ENCODE peak calls at places on chromosomes 12 and 14, in eight cellular contexts. One of them, this sample, is unnamed.
A peak's percentile ranks its signal among the peaks of the same experiment; 100 is the strongest.

GRCh38 chr12:76548222-76548837 is 11.2 kb downstream of the OSBPL8 start:
- DNase-seq in GM12878: no peak
- DNase-seq in chondrocyte: no peak
- DNase-seq in AG09309: no peak
- DNase-seq in A549: peak; percentile 24
- DNase-seq in A673: no peak
- DNase-seq in lower leg skin: no peak
- DNase-seq in endothelial cell: no peak
- DNase-seq in this sample: no peak

GRCh38 chr14:77543240-77543551 is 44.6 kb upstream of the ISM2 start:
- DNase-seq in A549: no peak
- DNase-seq in lower leg skin: no peak
- DNase-seq in A673: no peak
- DNase-seq in GM12878: no peak
- DNase-seq in endothelial cell: no peak
- DNase-seq in AG09309: no peak
- DNase-seq in chondrocyte: no peak
- DNase-seq in this sample: no peak

GRCh38 chr12:772056-772697 is 19.8 kb downstream of the WNK1 start:
- DNase-seq in A673: no peak
- DNase-seq in GM12878: no peak
- DNase-seq in AG09309: no peak
- DNase-seq in lower leg skin: no peak
- DNase-seq in chondrocyte: no peak
- DNase-seq in A549: no peak
- DNase-seq in endothelial cell: no peak
- DNase-seq in this sample: no peak

GRCh38 chr14:105019861-105020814 is 745 bp downstream of the CDCA4 start:
- DNase-seq in A673: peak; percentile 39
- DNase-seq in A549: peak; percentile 53
- DNase-seq in GM12878: no peak
- DNase-seq in lower leg skin: no peak
- DNase-seq in AG09309: no peak
- DNase-seq in chondrocyte: no peak
- DNase-seq in endothelial cell: peak; percentile 73
- DNase-seq in this sample: peak; percentile 49

GRCh38 chr14:55074662-55075061 is 23.2 kb downstream of the MAPK1IP1L start:
- DNase-seq in A549: no peak
- DNase-seq in endothelial cell: no peak
- DNase-seq in A673: no peak
- DNase-seq in GM12878: peak; percentile 81
- DNase-seq in AG09309: no peak
- DNase-seq in chondrocyte: no peak
- DNase-seq in lower leg skin: no peak
- DNase-seq in this sample: no peak

GRCh38 chr12:47216150-47216677 is 136.5 kb upstream of the AMIGO2 start:
- DNase-seq in chondrocyte: no peak
- DNase-seq in GM12878: peak; percentile 74
- DNase-seq in lower leg skin: peak; percentile 84
- DNase-seq in endothelial cell: no peak
- DNase-seq in AG09309: no peak
- DNase-seq in A549: no peak
- DNase-seq in A673: no peak
- DNase-seq in this sample: no peak

GRCh38 chr12:70196732-70197361 is 46.4 kb upstream of the CNOT2 start:
- DNase-seq in lower leg skin: no peak
- DNase-seq in A549: no peak
- DNase-seq in AG09309: no peak
- DNase-seq in A673: no peak
- DNase-seq in endothelial cell: no peak
- DNase-seq in chondrocyte: no peak
- DNase-seq in GM12878: no peak
- DNase-seq in this sample: no peak

GRCh38 chr12:50842637-50843493 is at the start of gene TMPRSS12:
- DNase-seq in A549: no peak
- DNase-seq in endothelial cell: no peak
- DNase-seq in lower leg skin: no peak
- DNase-seq in A673: no peak
- DNase-seq in chondrocyte: no peak
- DNase-seq in AG09309: no peak
- DNase-seq in GM12878: no peak
- DNase-seq in this sample: peak; percentile 13

GRCh38 chr12:48788522-48788851 is 402 bp downstream of the ADCY6 start:
- DNase-seq in AG09309: no peak
- DNase-seq in GM12878: no peak
- DNase-seq in A549: no peak
- DNase-seq in endothelial cell: no peak
- DNase-seq in lower leg skin: no peak
- DNase-seq in chondrocyte: no peak
- DNase-seq in A673: no peak
- DNase-seq in this sample: no peak

GRCh38 chr12:81170072-81170471 is 92.2 kb downstream of the ACSS3 start:
- DNase-seq in lower leg skin: no peak
- DNase-seq in endothelial cell: no peak
- DNase-seq in A673: no peak
- DNase-seq in AG09309: no peak
- DNase-seq in chondrocyte: no peak
- DNase-seq in GM12878: no peak
- DNase-seq in A549: no peak
- DNase-seq in this sample: no peak

GRCh38 chr12:74689071-74689655 is 151.5 kb downstream of the ATXN7L3B start:
- DNase-seq in endothelial cell: no peak
- DNase-seq in A549: peak; percentile 67
- DNase-seq in A673: peak; percentile 61
- DNase-seq in lower leg skin: no peak
- DNase-seq in chondrocyte: no peak
- DNase-seq in AG09309: peak; percentile 33
- DNase-seq in GM12878: no peak
- DNase-seq in this sample: no peak

GRCh38 chr12:100439797-100440196 is 33.9 kb upstream of the NR1H4 start:
- DNase-seq in chondrocyte: no peak
- DNase-seq in AG09309: no peak
- DNase-seq in endothelial cell: no peak
- DNase-seq in lower leg skin: no peak
- DNase-seq in A549: no peak
- DNase-seq in A673: no peak
- DNase-seq in GM12878: no peak
- DNase-seq in this sample: no peak

GRCh38 chr14:35987731-35988130 is 161.6 kb downstream of the BRMS1L start:
- DNase-seq in lower leg skin: no peak
- DNase-seq in AG09309: no peak
- DNase-seq in A673: no peak
- DNase-seq in GM12878: no peak
- DNase-seq in A549: no peak
- DNase-seq in chondrocyte: no peak
- DNase-seq in endothelial cell: no peak
- DNase-seq in this sample: no peak

GRCh38 chr14:63470877-63471565 is 72.2 kb downstream of the PPP2R5E start:
- DNase-seq in GM12878: peak; percentile 68
- DNase-seq in chondrocyte: no peak
- DNase-seq in A549: peak; percentile 79
- DNase-seq in A673: peak; percentile 84
- DNase-seq in endothelial cell: no peak
- DNase-seq in lower leg skin: no peak
- DNase-seq in AG09309: peak; percentile 38
- DNase-seq in this sample: no peak

GRCh38 chr14:74275265-74275841 is 27.4 kb downstream of the ABCD4 start:
- DNase-seq in endothelial cell: no peak
- DNase-seq in chondrocyte: no peak
- DNase-seq in AG09309: peak; percentile 80
- DNase-seq in A673: peak; percentile 78
- DNase-seq in lower leg skin: no peak
- DNase-seq in A549: peak; percentile 24
- DNase-seq in GM12878: no peak
- DNase-seq in this sample: no peak

GRCh38 chr12:80432061-80432460 is 12.0 kb upstream of the PTPRQ start:
- DNase-seq in chondrocyte: no peak
- DNase-seq in AG09309: no peak
- DNase-seq in A673: no peak
- DNase-seq in GM12878: no peak
- DNase-seq in A549: no peak
- DNase-seq in endothelial cell: no peak
- DNase-seq in lower leg skin: no peak
- DNase-seq in this sample: no peak

GRCh38 chr14:73627033-73627432 is 14.7 kb downstream of the ACOT6 start:
- DNase-seq in endothelial cell: no peak
- DNase-seq in lower leg skin: no peak
- DNase-seq in A549: no peak
- DNase-seq in chondrocyte: no peak
- DNase-seq in GM12878: no peak
- DNase-seq in AG09309: no peak
- DNase-seq in A673: no peak
- DNase-seq in this sample: no peak

GRCh38 chr12:19387182-19387581 is 52.1 kb upstream of the AEBP2 start:
- DNase-seq in chondrocyte: no peak
- DNase-seq in GM12878: no peak
- DNase-seq in lower leg skin: no peak
- DNase-seq in A549: no peak
- DNase-seq in endothelial cell: no peak
- DNase-seq in AG09309: no peak
- DNase-seq in A673: no peak
- DNase-seq in this sample: no peak

GRCh38 chr12:64428956-64429355 is 23.0 kb upstream of the TBK1 start:
- DNase-seq in A549: no peak
- DNase-seq in lower leg skin: no peak
- DNase-seq in GM12878: no peak
- DNase-seq in AG09309: no peak
- DNase-seq in A673: no peak
- DNase-seq in chondrocyte: no peak
- DNase-seq in endothelial cell: no peak
- DNase-seq in this sample: no peak

GRCh38 chr12:113222730-113223531 is 1.7 kb downstream of the TPCN1 start:
- DNase-seq in AG09309: peak; percentile 64
- DNase-seq in A549: peak; percentile 94
- DNase-seq in endothelial cell: no peak
- DNase-seq in GM12878: no peak
- DNase-seq in chondrocyte: no peak
- DNase-seq in lower leg skin: no peak
- DNase-seq in A673: peak; percentile 63
- DNase-seq in this sample: no peak
- TF ChIP-seq CTCF in AG09309: no peak
- TF ChIP-seq CTCF in A549: no peak
- TF ChIP-seq CTCF in endothelial cell: no peak
- TF ChIP-seq CTCF in GM12878: no peak
- TF ChIP-seq CTCF in chondrocyte: peak; percentile 22
- TF ChIP-seq CTCF in lower leg skin: no peak
- TF ChIP-seq CTCF in A673: no peak
- TF ChIP-seq CTCF in this sample: no peak

DNA sequence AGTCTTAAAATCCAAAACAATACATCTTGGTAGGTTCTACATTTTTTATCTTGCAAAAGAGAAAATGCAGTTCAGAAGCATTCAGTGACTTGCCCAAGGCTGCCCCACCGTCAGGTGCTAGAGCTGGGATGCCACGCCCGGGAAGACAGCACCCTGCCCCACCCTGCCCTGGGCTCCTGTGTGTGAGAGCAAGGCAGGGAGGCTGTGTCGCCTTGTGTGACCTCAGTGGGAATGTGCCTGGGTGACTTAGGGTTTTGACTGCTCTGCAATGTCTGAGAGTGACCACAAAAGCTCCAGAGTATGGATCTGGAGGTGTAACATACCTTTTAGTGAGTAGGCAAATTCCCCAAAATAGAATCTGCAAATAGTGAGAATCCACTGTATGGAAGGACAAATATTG is 60.0 kb downstream of the AACS start:
- DNase-seq in AG09309: no peak
- DNase-seq in A673: no peak
- DNase-seq in chondrocyte: no peak
- DNase-seq in endothelial cell: no peak
- DNase-seq in GM12878: no peak
- DNase-seq in lower leg skin: no peak
- DNase-seq in A549: peak; percentile 24
- DNase-seq in this sample: no peak
- TF ChIP-seq CTCF in AG09309: no peak
- TF ChIP-seq CTCF in A673: no peak
- TF ChIP-seq CTCF in chondrocyte: no peak
- TF ChIP-seq CTCF in endothelial cell: no peak
- TF ChIP-seq CTCF in GM12878: no peak
- TF ChIP-seq CTCF in lower leg skin: no peak
- TF ChIP-seq CTCF in A549: no peak
- TF ChIP-seq CTCF in this sample: no peak

GRCh38 chr12:89873745-89874144 is 165.1 kb upstream of the ATP2B1 start:
- DNase-seq in A673: no peak
- DNase-seq in endothelial cell: no peak
- DNase-seq in A549: no peak
- DNase-seq in chondrocyte: no peak
- DNase-seq in AG09309: no peak
- DNase-seq in GM12878: no peak
- DNase-seq in lower leg skin: no peak
- DNase-seq in this sample: no peak
- TF ChIP-seq CTCF in A673: no peak
- TF ChIP-seq CTCF in endothelial cell: no peak
- TF ChIP-seq CTCF in A549: no peak
- TF ChIP-seq CTCF in chondrocyte: peak; percentile 38
- TF ChIP-seq CTCF in AG09309: no peak
- TF ChIP-seq CTCF in GM12878: no peak
- TF ChIP-seq CTCF in lower leg skin: no peak
- TF ChIP-seq CTCF in this sample: no peak

DNA sequence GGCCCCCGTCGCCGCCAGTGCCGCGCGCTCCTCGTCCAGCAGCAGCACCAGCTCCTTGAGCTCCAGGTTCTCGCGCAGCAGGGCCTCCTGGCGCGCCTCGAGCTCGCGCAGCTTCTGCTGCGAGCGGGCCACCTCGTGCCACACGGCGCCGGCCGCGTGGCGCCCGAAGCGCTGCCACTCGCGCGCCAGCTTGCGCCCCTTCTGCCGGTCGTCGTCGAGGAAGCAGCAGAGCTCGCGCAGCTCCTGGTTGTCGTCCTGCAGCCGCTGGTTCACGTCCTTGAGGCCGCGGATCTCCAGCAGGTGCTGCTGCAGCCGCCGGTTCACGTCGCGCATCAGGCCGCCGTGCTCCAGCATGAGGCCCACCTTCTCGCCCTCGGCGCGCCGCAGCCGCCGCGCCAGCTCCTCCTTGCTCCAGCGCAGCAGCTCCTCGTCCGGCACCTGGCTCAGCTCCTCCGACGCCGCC is 505 bp downstream of the CCDC85C start:
- DNase-seq in A673: peak; percentile 58
- DNase-seq in A549: peak; percentile 69
- DNase-seq in AG09309: no peak
- DNase-seq in lower leg skin: no peak
- DNase-seq in chondrocyte: no peak
- DNase-seq in endothelial cell: peak; percentile 54
- DNase-seq in GM12878: no peak
- DNase-seq in this sample: peak; percentile 32
- TF ChIP-seq CTCF in A673: no peak
- TF ChIP-seq CTCF in A549: no peak
- TF ChIP-seq CTCF in AG09309: no peak
- TF ChIP-seq CTCF in lower leg skin: no peak
- TF ChIP-seq CTCF in chondrocyte: peak; percentile 16
- TF ChIP-seq CTCF in endothelial cell: no peak
- TF ChIP-seq CTCF in GM12878: no peak
- TF ChIP-seq CTCF in this sample: no peak

GRCh38 chr14:21840765-21841164 is 167.1 kb upstream of the OR4E1 start:
- DNase-seq in A673: peak; percentile 63
- DNase-seq in chondrocyte: no peak
- DNase-seq in lower leg skin: no peak
- DNase-seq in AG09309: no peak
- DNase-seq in GM12878: no peak
- DNase-seq in endothelial cell: no peak
- DNase-seq in A549: peak; percentile 50
- DNase-seq in this sample: no peak
- TF ChIP-seq CTCF in A673: peak; percentile 56
- TF ChIP-seq CTCF in chondrocyte: no peak
- TF ChIP-seq CTCF in lower leg skin: no peak
- TF ChIP-seq CTCF in AG09309: no peak
- TF ChIP-seq CTCF in GM12878: no peak
- TF ChIP-seq CTCF in endothelial cell: no peak
- TF ChIP-seq CTCF in A549: no peak
- TF ChIP-seq CTCF in this sample: no peak